ENCODE peak calls at places on chromosomes 4 and X, in nine cellular contexts. One of them, this sample, is unnamed.
A peak's percentile ranks its signal among the peaks of the same experiment; 100 is the strongest.

GRCh38 chr4:101790521-101791188 is at the start of gene BANK1:
- DNase-seq in B cell: peak; percentile 94
- DNase-seq in adrenal gland: peak; percentile 62
- DNase-seq in lung: peak; percentile 42
- DNase-seq in mesothelial cell of epicardium: peak; percentile 79
- DNase-seq in fibroblast of lung: peak; percentile 30
- DNase-seq in cardiac fibroblast: peak; percentile 43
- DNase-seq in activated B cell treated with CpG ODN at 0.5 μM for 24 hours: peak; percentile 86
- DNase-seq in BJ: no peak
- DNase-seq in this sample: peak; percentile 40

GRCh38 chr4:73704314-73705055 is 35.9 kb upstream of the CXCL8 start:
- DNase-seq in B cell: no peak
- DNase-seq in adrenal gland: peak; percentile 92
- DNase-seq in lung: peak; percentile 82
- DNase-seq in mesothelial cell of epicardium: no peak
- DNase-seq in fibroblast of lung: peak; percentile 100
- DNase-seq in cardiac fibroblast: peak; percentile 100
- DNase-seq in activated B cell treated with CpG ODN at 0.5 μM for 24 hours: no peak
- DNase-seq in BJ: peak; percentile 97
- DNase-seq in this sample: no peak

GRCh38 chr4:40553995-40554394 is 75.7 kb downstream of the RBM47 start:
- DNase-seq in B cell: no peak
- DNase-seq in adrenal gland: no peak
- DNase-seq in lung: no peak
- DNase-seq in mesothelial cell of epicardium: no peak
- DNase-seq in fibroblast of lung: no peak
- DNase-seq in cardiac fibroblast: no peak
- DNase-seq in activated B cell treated with CpG ODN at 0.5 μM for 24 hours: no peak
- DNase-seq in BJ: no peak
- DNase-seq in this sample: no peak

GRCh38 chrX:53316860-53317237 is 35.5 kb upstream of the IQSEC2 start:
- DNase-seq in B cell: no peak
- DNase-seq in adrenal gland: no peak
- DNase-seq in lung: no peak
- DNase-seq in mesothelial cell of epicardium: no peak
- DNase-seq in fibroblast of lung: no peak
- DNase-seq in cardiac fibroblast: no peak
- DNase-seq in activated B cell treated with CpG ODN at 0.5 μM for 24 hours: no peak
- DNase-seq in BJ: no peak
- DNase-seq in this sample: no peak

GRCh38 chrX:53445977-53446376 is 11.8 kb upstream of the HSD17B10 start:
- DNase-seq in B cell: no peak
- DNase-seq in adrenal gland: peak; percentile 57
- DNase-seq in lung: peak; percentile 32
- DNase-seq in mesothelial cell of epicardium: no peak
- DNase-seq in fibroblast of lung: peak; percentile 15
- DNase-seq in cardiac fibroblast: peak; percentile 49
- DNase-seq in activated B cell treated with CpG ODN at 0.5 μM for 24 hours: no peak
- DNase-seq in BJ: no peak
- DNase-seq in this sample: peak; percentile 26

GRCh38 chrX:45722471-45722870 is 521.8 kb upstream of the DIPK2B start:
- DNase-seq in B cell: no peak
- DNase-seq in adrenal gland: no peak
- DNase-seq in lung: no peak
- DNase-seq in mesothelial cell of epicardium: no peak
- DNase-seq in fibroblast of lung: peak; percentile 65
- DNase-seq in cardiac fibroblast: no peak
- DNase-seq in activated B cell treated with CpG ODN at 0.5 μM for 24 hours: no peak
- DNase-seq in BJ: no peak
- DNase-seq in this sample: no peak

GRCh38 chr4:183348706-183349659 is 26.8 kb upstream of the CLDN24 start:
- DNase-seq in B cell: no peak
- DNase-seq in adrenal gland: peak; percentile 46
- DNase-seq in lung: no peak
- DNase-seq in mesothelial cell of epicardium: no peak
- DNase-seq in fibroblast of lung: peak; percentile 96
- DNase-seq in cardiac fibroblast: peak; percentile 90
- DNase-seq in activated B cell treated with CpG ODN at 0.5 μM for 24 hours: no peak
- DNase-seq in BJ: peak; percentile 93
- DNase-seq in this sample: no peak

GRCh38 chr4:98996056-98996941 is 778 bp downstream of the METAP1 start:
- DNase-seq in B cell: no peak
- DNase-seq in adrenal gland: peak; percentile 15
- DNase-seq in lung: no peak
- DNase-seq in mesothelial cell of epicardium: no peak
- DNase-seq in fibroblast of lung: peak; percentile 20
- DNase-seq in cardiac fibroblast: peak; percentile 43
- DNase-seq in activated B cell treated with CpG ODN at 0.5 μM for 24 hours: no peak
- DNase-seq in BJ: no peak
- DNase-seq in this sample: no peak

GRCh38 chrX:42748067-42748850 is 29.7 kb downstream of the PPP1R2C start:
- DNase-seq in B cell: no peak
- DNase-seq in adrenal gland: peak; percentile 14
- DNase-seq in lung: no peak
- DNase-seq in mesothelial cell of epicardium: no peak
- DNase-seq in fibroblast of lung: peak; percentile 76
- DNase-seq in cardiac fibroblast: peak; percentile 53
- DNase-seq in activated B cell treated with CpG ODN at 0.5 μM for 24 hours: no peak
- DNase-seq in BJ: no peak
- DNase-seq in this sample: no peak

GRCh38 chr4:123037809-123038208 is 115.4 kb upstream of the NUDT6 start:
- DNase-seq in B cell: no peak
- DNase-seq in adrenal gland: no peak
- DNase-seq in lung: no peak
- DNase-seq in mesothelial cell of epicardium: no peak
- DNase-seq in fibroblast of lung: peak; percentile 81
- DNase-seq in cardiac fibroblast: peak; percentile 63
- DNase-seq in activated B cell treated with CpG ODN at 0.5 μM for 24 hours: no peak
- DNase-seq in BJ: peak; percentile 39
- DNase-seq in this sample: no peak

GRCh38 chr4:135144498-135144897 is 942.9 kb upstream of the PABPC4L start:
- DNase-seq in B cell: no peak
- DNase-seq in adrenal gland: no peak
- DNase-seq in lung: no peak
- DNase-seq in mesothelial cell of epicardium: no peak
- DNase-seq in fibroblast of lung: no peak
- DNase-seq in cardiac fibroblast: no peak
- DNase-seq in activated B cell treated with CpG ODN at 0.5 μM for 24 hours: no peak
- DNase-seq in BJ: no peak
- DNase-seq in this sample: no peak

GRCh38 chr4:83019794-83020497 is 9.3 kb upstream of the LIN54 start:
- DNase-seq in B cell: no peak
- DNase-seq in adrenal gland: no peak
- DNase-seq in lung: no peak
- DNase-seq in mesothelial cell of epicardium: no peak
- DNase-seq in fibroblast of lung: no peak
- DNase-seq in cardiac fibroblast: no peak
- DNase-seq in activated B cell treated with CpG ODN at 0.5 μM for 24 hours: no peak
- DNase-seq in BJ: no peak
- DNase-seq in this sample: no peak

GRCh38 chr4:36064147-36064546 is 180.2 kb downstream of the ARAP2 start:
- DNase-seq in B cell: no peak
- DNase-seq in adrenal gland: no peak
- DNase-seq in lung: no peak
- DNase-seq in mesothelial cell of epicardium: no peak
- DNase-seq in fibroblast of lung: peak; percentile 5
- DNase-seq in cardiac fibroblast: no peak
- DNase-seq in activated B cell treated with CpG ODN at 0.5 μM for 24 hours: no peak
- DNase-seq in BJ: no peak
- DNase-seq in this sample: no peak

GRCh38 chr4:139619644-139620043 is 46.0 kb upstream of the MGST2 start:
- DNase-seq in B cell: no peak
- DNase-seq in adrenal gland: peak; percentile 26
- DNase-seq in lung: no peak
- DNase-seq in mesothelial cell of epicardium: no peak
- DNase-seq in fibroblast of lung: peak; percentile 16
- DNase-seq in cardiac fibroblast: peak; percentile 53
- DNase-seq in activated B cell treated with CpG ODN at 0.5 μM for 24 hours: no peak
- DNase-seq in BJ: no peak
- DNase-seq in this sample: no peak

GRCh38 chr4:147201016-147201415 is 255.4 kb upstream of the TTC29 start:
- DNase-seq in B cell: no peak
- DNase-seq in adrenal gland: no peak
- DNase-seq in lung: no peak
- DNase-seq in mesothelial cell of epicardium: no peak
- DNase-seq in fibroblast of lung: peak; percentile 6
- DNase-seq in cardiac fibroblast: no peak
- DNase-seq in activated B cell treated with CpG ODN at 0.5 μM for 24 hours: no peak
- DNase-seq in BJ: no peak
- DNase-seq in this sample: no peak

DNA sequence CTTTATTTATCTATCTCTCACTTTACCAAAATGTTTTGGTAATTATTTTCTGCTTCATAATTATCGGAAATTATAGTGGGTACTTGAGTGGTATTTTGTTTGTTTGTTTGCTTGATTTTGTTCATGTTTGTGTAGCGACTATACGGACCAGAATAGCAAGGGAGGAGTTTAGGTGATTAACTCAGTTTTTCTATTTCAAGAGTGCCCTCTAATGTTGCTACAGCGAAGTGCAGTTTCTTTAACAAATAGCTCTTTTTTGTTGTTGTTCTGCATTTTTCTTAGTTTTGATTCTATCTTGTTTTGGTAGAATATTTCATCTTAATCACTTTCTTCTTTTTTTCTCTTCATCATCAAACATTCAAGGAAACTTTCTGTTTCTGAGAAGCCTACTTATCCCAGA is 40.8 kb upstream of the QRFPR start:
- DNase-seq in B cell: no peak
- DNase-seq in adrenal gland: no peak
- DNase-seq in lung: no peak
- DNase-seq in mesothelial cell of epicardium: no peak
- DNase-seq in fibroblast of lung: no peak
- DNase-seq in cardiac fibroblast: peak; percentile 40
- DNase-seq in activated B cell treated with CpG ODN at 0.5 μM for 24 hours: no peak
- DNase-seq in BJ: no peak
- DNase-seq in this sample: no peak
- TF ChIP-seq CTCF in B cell: no peak
- TF ChIP-seq CTCF in adrenal gland: peak; percentile 22
- TF ChIP-seq CTCF in lung: no peak
- TF ChIP-seq CTCF in mesothelial cell of epicardium: peak; percentile 19
- TF ChIP-seq CTCF in fibroblast of lung: no peak
- TF ChIP-seq CTCF in cardiac fibroblast: peak; percentile 40
- TF ChIP-seq CTCF in activated B cell treated with CpG ODN at 0.5 μM for 24 hours: no peak
- TF ChIP-seq CTCF in BJ: peak; percentile 23
- TF ChIP-seq CTCF in this sample: no peak

GRCh38 chr4:59060895-59061294 is 1950.7 kb upstream of the IGFBP7 start:
- DNase-seq in B cell: no peak
- DNase-seq in adrenal gland: no peak
- DNase-seq in lung: no peak
- DNase-seq in mesothelial cell of epicardium: no peak
- DNase-seq in fibroblast of lung: no peak
- DNase-seq in cardiac fibroblast: no peak
- DNase-seq in activated B cell treated with CpG ODN at 0.5 μM for 24 hours: no peak
- DNase-seq in BJ: no peak
- DNase-seq in this sample: no peak
- TF ChIP-seq CTCF in B cell: no peak
- TF ChIP-seq CTCF in adrenal gland: no peak
- TF ChIP-seq CTCF in lung: no peak
- TF ChIP-seq CTCF in mesothelial cell of epicardium: no peak
- TF ChIP-seq CTCF in fibroblast of lung: no peak
- TF ChIP-seq CTCF in cardiac fibroblast: no peak
- TF ChIP-seq CTCF in activated B cell treated with CpG ODN at 0.5 μM for 24 hours: no peak
- TF ChIP-seq CTCF in BJ: no peak
- TF ChIP-seq CTCF in this sample: no peak

GRCh38 chrX:133745361-133745760 is 240.0 kb downstream of the GPC3 start:
- DNase-seq in B cell: no peak
- DNase-seq in adrenal gland: no peak
- DNase-seq in lung: no peak
- DNase-seq in mesothelial cell of epicardium: no peak
- DNase-seq in fibroblast of lung: no peak
- DNase-seq in cardiac fibroblast: no peak
- DNase-seq in activated B cell treated with CpG ODN at 0.5 μM for 24 hours: no peak
- DNase-seq in BJ: no peak
- DNase-seq in this sample: no peak
- TF ChIP-seq CTCF in B cell: peak; percentile 36
- TF ChIP-seq CTCF in adrenal gland: no peak
- TF ChIP-seq CTCF in lung: no peak
- TF ChIP-seq CTCF in mesothelial cell of epicardium: no peak
- TF ChIP-seq CTCF in fibroblast of lung: no peak
- TF ChIP-seq CTCF in cardiac fibroblast: no peak
- TF ChIP-seq CTCF in activated B cell treated with CpG ODN at 0.5 μM for 24 hours: no peak
- TF ChIP-seq CTCF in BJ: no peak
- TF ChIP-seq CTCF in this sample: peak; percentile 35

GRCh38 chr4:117327491-117327890 is 242.1 kb upstream of the TRAM1L1 start:
- DNase-seq in B cell: no peak
- DNase-seq in adrenal gland: no peak
- DNase-seq in lung: no peak
- DNase-seq in mesothelial cell of epicardium: no peak
- DNase-seq in fibroblast of lung: peak; percentile 5
- DNase-seq in cardiac fibroblast: no peak
- DNase-seq in activated B cell treated with CpG ODN at 0.5 μM for 24 hours: no peak
- DNase-seq in BJ: no peak
- DNase-seq in this sample: no peak
- TF ChIP-seq CTCF in B cell: no peak
- TF ChIP-seq CTCF in adrenal gland: no peak
- TF ChIP-seq CTCF in lung: no peak
- TF ChIP-seq CTCF in mesothelial cell of epicardium: no peak
- TF ChIP-seq CTCF in fibroblast of lung: no peak
- TF ChIP-seq CTCF in cardiac fibroblast: no peak
- TF ChIP-seq CTCF in activated B cell treated with CpG ODN at 0.5 μM for 24 hours: no peak
- TF ChIP-seq CTCF in BJ: no peak
- TF ChIP-seq CTCF in this sample: no peak

GRCh38 chr4:13430834-13431568 is 53.1 kb downstream of the RAB28 start:
- DNase-seq in B cell: no peak
- DNase-seq in adrenal gland: no peak
- DNase-seq in lung: no peak
- DNase-seq in mesothelial cell of epicardium: no peak
- DNase-seq in fibroblast of lung: no peak
- DNase-seq in cardiac fibroblast: no peak
- DNase-seq in activated B cell treated with CpG ODN at 0.5 μM for 24 hours: no peak
- DNase-seq in BJ: no peak
- DNase-seq in this sample: no peak
- TF ChIP-seq CTCF in B cell: peak; percentile 28
- TF ChIP-seq CTCF in adrenal gland: no peak
- TF ChIP-seq CTCF in lung: no peak
- TF ChIP-seq CTCF in mesothelial cell of epicardium: peak; percentile 49
- TF ChIP-seq CTCF in fibroblast of lung: no peak
- TF ChIP-seq CTCF in cardiac fibroblast: no peak
- TF ChIP-seq CTCF in activated B cell treated with CpG ODN at 0.5 μM for 24 hours: no peak
- TF ChIP-seq CTCF in BJ: no peak
- TF ChIP-seq CTCF in this sample: no peak

DNA sequence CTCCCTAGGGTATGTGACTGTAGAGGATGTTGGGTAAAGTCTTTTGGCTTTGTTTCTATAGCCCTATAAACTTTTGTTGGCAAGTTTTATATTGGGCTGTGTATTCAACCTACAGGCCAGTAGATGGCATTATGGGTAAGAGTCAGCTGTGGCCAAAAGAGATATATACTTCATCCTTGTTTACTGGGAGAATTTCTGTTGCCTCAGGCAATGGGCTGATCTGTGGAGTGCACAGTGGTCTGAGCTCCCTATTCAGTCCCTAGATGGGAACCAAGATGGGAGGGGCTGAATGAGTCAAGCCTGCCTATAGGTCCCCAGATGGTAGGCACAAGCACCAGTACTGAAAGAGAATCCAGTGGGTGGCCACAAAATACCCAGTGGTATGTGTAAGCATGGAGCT is 580.6 kb downstream of the EPHA5 start:
- DNase-seq in B cell: no peak
- DNase-seq in adrenal gland: no peak
- DNase-seq in lung: no peak
- DNase-seq in mesothelial cell of epicardium: no peak
- DNase-seq in fibroblast of lung: peak; percentile 38
- DNase-seq in cardiac fibroblast: peak; percentile 28
- DNase-seq in activated B cell treated with CpG ODN at 0.5 μM for 24 hours: no peak
- DNase-seq in BJ: no peak
- DNase-seq in this sample: no peak
- TF ChIP-seq CTCF in B cell: no peak
- TF ChIP-seq CTCF in adrenal gland: no peak
- TF ChIP-seq CTCF in lung: no peak
- TF ChIP-seq CTCF in mesothelial cell of epicardium: no peak
- TF ChIP-seq CTCF in fibroblast of lung: no peak
- TF ChIP-seq CTCF in cardiac fibroblast: peak; percentile 29
- TF ChIP-seq CTCF in activated B cell treated with CpG ODN at 0.5 μM for 24 hours: no peak
- TF ChIP-seq CTCF in BJ: no peak
- TF ChIP-seq CTCF in this sample: no peak

GRCh38 chr4:7050481-7051143 is 7.4 kb downstream of the TADA2B start:
- DNase-seq in B cell: no peak
- DNase-seq in adrenal gland: peak; percentile 84
- DNase-seq in lung: no peak
- DNase-seq in mesothelial cell of epicardium: no peak
- DNase-seq in fibroblast of lung: no peak
- DNase-seq in cardiac fibroblast: no peak
- DNase-seq in activated B cell treated with CpG ODN at 0.5 μM for 24 hours: no peak
- DNase-seq in BJ: no peak
- DNase-seq in this sample: no peak
- TF ChIP-seq CTCF in B cell: no peak
- TF ChIP-seq CTCF in adrenal gland: no peak
- TF ChIP-seq CTCF in lung: no peak
- TF ChIP-seq CTCF in mesothelial cell of epicardium: no peak
- TF ChIP-seq CTCF in fibroblast of lung: no peak
- TF ChIP-seq CTCF in cardiac fibroblast: no peak
- TF ChIP-seq CTCF in activated B cell treated with CpG ODN at 0.5 μM for 24 hours: no peak
- TF ChIP-seq CTCF in BJ: no peak
- TF ChIP-seq CTCF in this sample: no peak